ENCODE peak calls at places on chromosomes 16 and 17, in seven cellular contexts. L, V, D, J, C, X and I are unnamed samples.
A peak's percentile ranks its signal among the peaks of the same experiment; 100 is the strongest.

GRCh38 chr17:8803531-8804416 is 4.6 kb upstream of the MFSD6L start:
- DNase-seq in D (no peak), J (no peak), X (no peak), V (no peak), C (peak; percentile 14), L (no peak), I (no peak)

GRCh38 chr17:32870027-32870670 is 6.8 kb downstream of the MYO1D start:
- DNase-seq in C (no peak), D (no peak), V (no peak), L (peak; percentile 31), J (peak; percentile 54), X (no peak), I (no peak)

GRCh38 chr16:49464877-49465504 is 91.4 kb downstream of the C16orf78 start:
- DNase-seq in C (no peak), X (no peak), V (no peak), L (no peak), D (no peak), J (no peak), I (no peak)

GRCh38 chr16:10868562-10869469 is 8.2 kb upstream of the CIITA start:
- DNase-seq in C (peak; percentile 79), J (no peak), L (no peak), X (no peak), D (no peak), V (no peak), I (peak; percentile 56)

GRCh38 chr16:27366687-27367462 is 35.1 kb upstream of the IL21R start:
- DNase-seq in C (peak; percentile 29), X (no peak), J (no peak), D (no peak), L (no peak), V (no peak), I (no peak)

GRCh38 chr17:77319211-77320031 is 178.7 kb downstream of the SEC14L1 start:
- DNase-seq in J (peak; percentile 91), L (peak; percentile 78), D (peak; percentile 89), X (no peak), V (peak; percentile 93), C (peak; percentile 89), I (no peak)

GRCh38 chr16:21116148-21116693 is 34.4 kb downstream of the DNAH3 start:
- DNase-seq in X (no peak), D (no peak), L (no peak), J (no peak), C (peak; percentile 52), V (no peak), I (no peak)

GRCh38 chr16:81123092-81123852 is 27.1 kb upstream of the GCSH start:
- DNase-seq in J (no peak), C (no peak), L (no peak), D (no peak), X (no peak), V (no peak), I (no peak)

GRCh38 chr17:31908386-31908785 is 6.9 kb upstream of the UTP6 start:
- DNase-seq in L (no peak), J (no peak), X (no peak), D (no peak), V (no peak), C (no peak), I (no peak)

GRCh38 chr17:8223356-8224063 is 13.1 kb upstream of the AURKB start:
- DNase-seq in V (peak; percentile 26), C (peak; percentile 90), J (peak; percentile 68), L (no peak), D (peak; percentile 56), X (no peak), I (peak; percentile 60)

GRCh38 chr16:10368984-10369551 is 16.8 kb upstream of the ATF7IP2 start:
- DNase-seq in X (no peak), C (peak; percentile 14), J (no peak), D (peak; percentile 75), L (no peak), V (no peak), I (no peak)

GRCh38 chr16:27922433-27922832 is 141.1 kb downstream of the GSG1L start:
- DNase-seq in D (no peak), V (no peak), C (no peak), J (no peak), L (no peak), X (no peak), I (no peak)

GRCh38 chr16:29784157-29784556 is 6.1 kb downstream of the ZG16 start:
- DNase-seq in V (peak; percentile 75), D (peak; percentile 54), X (no peak), J (no peak), L (no peak), C (peak; percentile 41), I (no peak)

GRCh38 chr17:66397486-66397885 is 95.1 kb downstream of the PRKCA start:
- DNase-seq in X (no peak), J (no peak), C (peak; percentile 10), L (peak; percentile 44), V (no peak), D (no peak), I (no peak)

GRCh38 chr16:68031951-68032350 is 8.9 kb downstream of the DUS2 start:
- DNase-seq in J (peak; percentile 57), D (peak; percentile 71), V (peak; percentile 36), L (no peak), C (no peak), X (no peak), I (no peak)

GRCh38 chr16:86604436-86605220 is 26.3 kb downstream of the FOXL1 start:
- DNase-seq in D (no peak), V (no peak), C (peak; percentile 33), L (no peak), J (no peak), X (no peak), I (no peak)

GRCh38 chr16:56013962-56014552 is 138.9 kb upstream of the CES5A start:
- DNase-seq in L (peak; percentile 2), J (peak; percentile 32), X (no peak), C (peak; percentile 42), D (peak; percentile 42), V (peak; percentile 27), I (no peak)

GRCh38 chr17:63354251-63354650 is 91.9 kb downstream of the CYB561 start:
- DNase-seq in D (no peak), J (no peak), X (no peak), L (peak; percentile 61), V (no peak), C (no peak), I (no peak)

GRCh38 chr17:77454560-77455095 is 313.9 kb downstream of the SEC14L1 start:
- DNase-seq in D (no peak), V (no peak), J (no peak), X (no peak), C (peak; percentile 48), L (no peak), I (no peak)

GRCh38 chr16:12245923-12246290 is 269.4 kb downstream of the SNX29 start:
- DNase-seq in J (no peak), V (no peak), D (no peak), L (no peak), C (no peak), X (no peak), I (no peak)

GRCh38 chr17:64147110-64148016 is 17.4 kb upstream of the ERN1 start:
- DNase-seq in C (peak; percentile 55), L (peak; percentile 68), J (peak; percentile 52), D (peak; percentile 17), V (peak; percentile 52), X (no peak), I (no peak)